ENCODE peak calls at places on chromosome 2, in six cellular contexts. One of them, this sample, is unnamed.

GRCh38 chr2:41169744-41170143 is 717.9 kb upstream of the SLC8A1 start:
- DNase-seq in ovary: no peak
- DNase-seq in dorsolateral prefrontal cortex: no peak
- DNase-seq in Panc1: no peak
- DNase-seq in prostate gland: no peak
- DNase-seq in body of pancreas: peak; percentile 15
- DNase-seq in this sample: no peak

GRCh38 chr2:241020629-241021190 is 22.3 kb downstream of the SNED1 start:
- DNase-seq in ovary: no peak
- DNase-seq in dorsolateral prefrontal cortex: no peak
- DNase-seq in Panc1: no peak
- DNase-seq in prostate gland: no peak
- DNase-seq in body of pancreas: no peak
- DNase-seq in this sample: no peak

GRCh38 chr2:202290970-202291369 is 25.4 kb downstream of the NOP58 start:
- DNase-seq in ovary: no peak
- DNase-seq in dorsolateral prefrontal cortex: no peak
- DNase-seq in Panc1: no peak
- DNase-seq in prostate gland: no peak
- DNase-seq in body of pancreas: no peak
- DNase-seq in this sample: no peak

GRCh38 chr2:228401065-228401912 is 219.8 kb upstream of the SPHKAP start:
- DNase-seq in ovary: no peak
- DNase-seq in dorsolateral prefrontal cortex: no peak
- DNase-seq in Panc1: no peak
- DNase-seq in prostate gland: no peak
- DNase-seq in body of pancreas: no peak
- DNase-seq in this sample: no peak

GRCh38 chr2:224650815-224651439 is 65.2 kb downstream of the CCDC195 start:
- DNase-seq in ovary: no peak
- DNase-seq in dorsolateral prefrontal cortex: no peak
- DNase-seq in Panc1: peak; percentile 38
- DNase-seq in prostate gland: peak; percentile 28
- DNase-seq in body of pancreas: no peak
- DNase-seq in this sample: peak; percentile 12

GRCh38 chr2:58794103-58794502 is 553.0 kb upstream of the FANCL start:
- DNase-seq in ovary: no peak
- DNase-seq in dorsolateral prefrontal cortex: no peak
- DNase-seq in Panc1: no peak
- DNase-seq in prostate gland: no peak
- DNase-seq in body of pancreas: no peak
- DNase-seq in this sample: no peak

GRCh38 chr2:138707424-138708074 is 72.6 kb downstream of the NXPH2 start:
- DNase-seq in ovary: no peak
- DNase-seq in dorsolateral prefrontal cortex: no peak
- DNase-seq in Panc1: no peak
- DNase-seq in prostate gland: no peak
- DNase-seq in body of pancreas: no peak
- DNase-seq in this sample: peak; percentile 23

GRCh38 chr2:39379643-39380524 is 57.2 kb downstream of the MAP4K3 start:
- DNase-seq in ovary: no peak
- DNase-seq in dorsolateral prefrontal cortex: no peak
- DNase-seq in Panc1: peak; percentile 60
- DNase-seq in prostate gland: peak; percentile 61
- DNase-seq in body of pancreas: no peak
- DNase-seq in this sample: peak; percentile 19

GRCh38 chr2:85733121-85733960 is 20.4 kb upstream of the ATOH8 start:
- DNase-seq in ovary: no peak
- DNase-seq in dorsolateral prefrontal cortex: no peak
- DNase-seq in Panc1: no peak
- DNase-seq in prostate gland: no peak
- DNase-seq in body of pancreas: no peak
- DNase-seq in this sample: no peak

GRCh38 chr2:65364054-65364651 is 68.2 kb downstream of the SPRED2 start:
- DNase-seq in ovary: no peak
- DNase-seq in dorsolateral prefrontal cortex: no peak
- DNase-seq in Panc1: no peak
- DNase-seq in prostate gland: no peak
- DNase-seq in body of pancreas: no peak
- DNase-seq in this sample: no peak

GRCh38 chr2:219969508-219969907 is 342.1 kb downstream of the SLC4A3 start:
- DNase-seq in ovary: no peak
- DNase-seq in dorsolateral prefrontal cortex: no peak
- DNase-seq in Panc1: no peak
- DNase-seq in prostate gland: no peak
- DNase-seq in body of pancreas: no peak
- DNase-seq in this sample: peak; percentile 79

GRCh38 chr2:239855863-239856587 is 169.1 kb downstream of the NDUFA10 start:
- DNase-seq in ovary: no peak
- DNase-seq in dorsolateral prefrontal cortex: no peak
- DNase-seq in Panc1: no peak
- DNase-seq in prostate gland: no peak
- DNase-seq in body of pancreas: no peak
- DNase-seq in this sample: no peak

GRCh38 chr2:207847807-207848544 is 78.3 kb upstream of the FZD5 start:
- DNase-seq in ovary: no peak
- DNase-seq in dorsolateral prefrontal cortex: no peak
- DNase-seq in Panc1: no peak
- DNase-seq in prostate gland: peak; percentile 86
- DNase-seq in body of pancreas: peak; percentile 87
- DNase-seq in this sample: no peak

GRCh38 chr2:65277791-65278449 is 50.3 kb downstream of the ACTR2 start:
- DNase-seq in ovary: no peak
- DNase-seq in dorsolateral prefrontal cortex: no peak
- DNase-seq in Panc1: no peak
- DNase-seq in prostate gland: no peak
- DNase-seq in body of pancreas: no peak
- DNase-seq in this sample: no peak

GRCh38 chr2:74379851-74380789 is at the start of gene DCTN1:
- DNase-seq in ovary: peak; percentile 58
- DNase-seq in dorsolateral prefrontal cortex: peak; percentile 85
- DNase-seq in Panc1: no peak
- DNase-seq in prostate gland: peak; percentile 43
- DNase-seq in body of pancreas: peak; percentile 68
- DNase-seq in this sample: no peak

GRCh38 chr2:188291617-188292445 is at the start of gene GULP1:
- DNase-seq in ovary: peak; percentile 78
- DNase-seq in dorsolateral prefrontal cortex: peak; percentile 59
- DNase-seq in Panc1: no peak
- DNase-seq in prostate gland: peak; percentile 70
- DNase-seq in body of pancreas: peak; percentile 85
- DNase-seq in this sample: no peak

GRCh38 chr2:215241791-215242305 is 70.0 kb upstream of the ATIC start:
- DNase-seq in ovary: no peak
- DNase-seq in dorsolateral prefrontal cortex: no peak
- DNase-seq in Panc1: no peak
- DNase-seq in prostate gland: no peak
- DNase-seq in body of pancreas: no peak
- DNase-seq in this sample: no peak

GRCh38 chr2:232489516-232490220 is 2.0 kb upstream of the ECEL1 start:
- DNase-seq in ovary: peak; percentile 16
- DNase-seq in dorsolateral prefrontal cortex: peak; percentile 38
- DNase-seq in Panc1: no peak
- DNase-seq in prostate gland: no peak
- DNase-seq in body of pancreas: no peak
- DNase-seq in this sample: no peak

GRCh38 chr2:166891727-166892126 is 3.4 kb downstream of the XIRP2 start:
- DNase-seq in ovary: no peak
- DNase-seq in dorsolateral prefrontal cortex: no peak
- DNase-seq in Panc1: no peak
- DNase-seq in prostate gland: no peak
- DNase-seq in body of pancreas: no peak
- DNase-seq in this sample: no peak

GRCh38 chr2:219552382-219553167 is 8.7 kb downstream of the TMEM198 start:
- DNase-seq in ovary: peak; percentile 96
- DNase-seq in dorsolateral prefrontal cortex: peak; percentile 86
- DNase-seq in Panc1: no peak
- DNase-seq in prostate gland: peak; percentile 87
- DNase-seq in body of pancreas: peak; percentile 94
- DNase-seq in this sample: no peak

GRCh38 chr2:113700186-113700841 is 56.1 kb downstream of the SLC35F5 start:
- DNase-seq in ovary: no peak
- DNase-seq in dorsolateral prefrontal cortex: no peak
- DNase-seq in Panc1: peak; percentile 41
- DNase-seq in prostate gland: no peak
- DNase-seq in body of pancreas: no peak
- DNase-seq in this sample: no peak
- H3K4me3 ChIP-seq in ovary: no peak overlapping the region
- H3K4me3 ChIP-seq in dorsolateral prefrontal cortex: no peak overlapping the region
- H3K4me3 ChIP-seq in Panc1: peak overlapping the region; percentile 32
- H3K4me3 ChIP-seq in prostate gland: no peak overlapping the region
- H3K4me3 ChIP-seq in body of pancreas: no peak overlapping the region
- H3K4me3 ChIP-seq in this sample: no peak overlapping the region

GRCh38 chr2:118774458-118775133 is 72.9 kb downstream of the EN1 start:
- DNase-seq in ovary: peak; percentile 30
- DNase-seq in dorsolateral prefrontal cortex: no peak
- DNase-seq in Panc1: peak; percentile 12
- DNase-seq in prostate gland: no peak
- DNase-seq in body of pancreas: peak; percentile 74
- DNase-seq in this sample: no peak
- H3K27me3 ChIP-seq in ovary: no peaks in the 10 kb centered on the region
- H3K27me3 ChIP-seq in dorsolateral prefrontal cortex: peaks cover 39% of the 10 kb centered on the region
- H3K27me3 ChIP-seq in Panc1: peaks cover 26% of the 10 kb centered on the region
- H3K27me3 ChIP-seq in prostate gland: no peaks in the 10 kb centered on the region
- H3K27me3 ChIP-seq in body of pancreas: no peaks in the 10 kb centered on the region
- H3K27me3 ChIP-seq in this sample: peaks cover 12% of the 10 kb centered on the region

GRCh38 chr2:9994462-9994861 is 43.0 kb downstream of the GRHL1 start:
- DNase-seq in ovary: no peak
- DNase-seq in dorsolateral prefrontal cortex: no peak
- DNase-seq in Panc1: no peak
- DNase-seq in prostate gland: no peak
- DNase-seq in body of pancreas: no peak
- DNase-seq in this sample: no peak
- TF ChIP-seq CTCF in ovary: no peak
- TF ChIP-seq CTCF in dorsolateral prefrontal cortex: no peak
- TF ChIP-seq CTCF in Panc1: no peak
- TF ChIP-seq CTCF in prostate gland: no peak
- TF ChIP-seq CTCF in body of pancreas: no peak
- TF ChIP-seq CTCF in this sample: no peak

DNA sequence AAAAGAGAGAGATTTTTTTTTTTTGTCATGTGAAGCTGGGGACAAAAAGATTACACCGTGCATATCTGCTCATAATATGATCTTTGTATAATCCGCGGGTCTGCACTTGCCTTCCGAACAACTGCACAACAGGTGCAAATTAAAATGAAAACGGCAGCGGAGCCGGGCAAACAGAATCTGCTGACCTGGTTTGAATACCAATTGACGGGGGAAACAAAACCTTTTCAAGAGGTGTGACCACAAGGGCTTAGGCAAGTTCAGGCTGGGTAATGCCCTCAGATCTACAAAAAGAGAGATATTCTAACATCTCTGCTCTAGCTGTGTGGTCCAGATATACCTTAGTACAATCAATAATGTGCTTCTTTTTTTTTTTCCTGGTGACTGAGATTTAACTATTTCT is 88.5 kb downstream of the ZEB2 start:
- DNase-seq in ovary: no peak
- DNase-seq in dorsolateral prefrontal cortex: no peak
- DNase-seq in Panc1: no peak
- DNase-seq in prostate gland: no peak
- DNase-seq in body of pancreas: no peak
- DNase-seq in this sample: no peak
- H3K4me3 ChIP-seq in ovary: no peak overlapping the region
- H3K4me3 ChIP-seq in dorsolateral prefrontal cortex: peak overlapping the region; percentile 39
- H3K4me3 ChIP-seq in Panc1: no peak overlapping the region
- H3K4me3 ChIP-seq in prostate gland: no peak overlapping the region
- H3K4me3 ChIP-seq in body of pancreas: no peak overlapping the region
- H3K4me3 ChIP-seq in this sample: no peak overlapping the region

GRCh38 chr2:113027691-113028090 is 22.4 kb downstream of the IL36A start:
- DNase-seq in ovary: no peak
- DNase-seq in dorsolateral prefrontal cortex: no peak
- DNase-seq in Panc1: no peak
- DNase-seq in prostate gland: no peak
- DNase-seq in body of pancreas: no peak
- DNase-seq in this sample: no peak
- H3K27me3 ChIP-seq in ovary: no peaks in the 10 kb centered on the region
- H3K27me3 ChIP-seq in dorsolateral prefrontal cortex: peaks cover 24% of the 10 kb centered on the region
- H3K27me3 ChIP-seq in Panc1: peaks cover 35% of the 10 kb centered on the region
- H3K27me3 ChIP-seq in prostate gland: no peaks in the 10 kb centered on the region
- H3K27me3 ChIP-seq in body of pancreas: no peaks in the 10 kb centered on the region
- H3K27me3 ChIP-seq in this sample: peaks cover 22% of the 10 kb centered on the region

DNA sequence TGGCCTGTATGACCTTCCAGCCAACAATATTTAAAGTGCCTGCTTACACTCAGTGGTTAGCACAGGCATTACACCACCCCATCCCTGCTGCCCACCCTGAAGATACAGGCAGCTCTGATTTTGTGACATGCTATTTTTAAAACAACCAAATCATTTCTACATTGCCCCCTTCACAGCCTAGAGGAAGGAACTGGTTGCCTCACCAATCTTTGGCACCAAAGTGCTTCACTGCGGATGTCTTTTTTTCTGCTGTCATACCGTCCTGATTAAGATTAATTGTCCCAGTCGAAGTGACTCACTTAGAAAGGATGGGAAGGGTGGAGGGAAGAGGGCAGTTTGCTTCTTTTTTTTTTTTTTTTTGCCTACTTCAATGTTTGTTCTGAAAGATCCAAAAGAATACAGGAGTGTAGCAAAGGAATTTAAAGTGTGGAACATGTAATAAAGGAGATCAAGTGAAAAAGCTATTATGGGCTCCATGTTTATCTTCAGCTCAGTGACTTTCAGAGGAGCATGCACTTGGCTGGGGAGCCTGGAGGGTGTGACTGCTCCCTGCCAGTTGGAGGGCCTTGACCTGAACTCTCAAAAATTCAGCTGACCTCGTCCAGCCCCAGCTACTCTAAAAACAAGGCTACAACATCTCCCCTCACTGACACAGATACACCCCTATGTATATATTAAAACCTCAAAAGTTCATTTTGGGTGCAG is 501.1 kb upstream of the TNP1 start:
- DNase-seq in ovary: peak; percentile 45
- DNase-seq in dorsolateral prefrontal cortex: no peak
- DNase-seq in Panc1: no peak
- DNase-seq in prostate gland: peak; percentile 21
- DNase-seq in body of pancreas: no peak
- DNase-seq in this sample: peak; percentile 87
- TF ChIP-seq CTCF in ovary: peak; percentile 6
- TF ChIP-seq CTCF in dorsolateral prefrontal cortex: no peak
- TF ChIP-seq CTCF in Panc1: no peak
- TF ChIP-seq CTCF in prostate gland: no peak
- TF ChIP-seq CTCF in body of pancreas: no peak
- TF ChIP-seq CTCF in this sample: no peak

GRCh38 chr2:100822587-100823248 is 2.8 kb downstream of the NPAS2 start:
- DNase-seq in ovary: no peak
- DNase-seq in dorsolateral prefrontal cortex: no peak
- DNase-seq in Panc1: no peak
- DNase-seq in prostate gland: no peak
- DNase-seq in body of pancreas: peak; percentile 53
- DNase-seq in this sample: no peak
- H3K4me3 ChIP-seq in ovary: no peak overlapping the region
- H3K4me3 ChIP-seq in dorsolateral prefrontal cortex: peak overlapping the region; percentile 74
- H3K4me3 ChIP-seq in Panc1: peak overlapping the region; percentile 92
- H3K4me3 ChIP-seq in prostate gland: no peak overlapping the region
- H3K4me3 ChIP-seq in body of pancreas: no peak overlapping the region
- H3K4me3 ChIP-seq in this sample: no peak overlapping the region

This sample was measured in BJ.